ENCODE peak calls at places on chromosomes 2 and 18, in seven cellular contexts. X is A673, F is type B pancreatic cell, Z is MM.1S, A is fibroblast of gingiva, W is 8988T, B is NCI-H2029 treated with DMSO at 0.1 percent for 48 hours. Q is an unnamed sample.

GRCh38 chr2:48346124-48346536 is 183.8 kb upstream of the STON1 start:
- DNase-seq in F (no peak), Z (no peak), W (no peak), B (no peak), A (peak), X (no peak), Q (peak)

GRCh38 chr18:36809590-36810381 is 19.0 kb downstream of the TPGS2 start:
- DNase-seq in X (peak), Z (peak), B (peak), A (peak), F (no peak), W (peak), Q (peak)

GRCh38 chr2:217664761-217665160 is 338.0 kb downstream of the TNS1 start:
- DNase-seq in W (no peak), B (no peak), A (peak), X (no peak), F (no peak), Z (no peak), Q (no peak)

GRCh38 chr2:73337828-73338227 is 44.5 kb upstream of the EGR4 start:
- DNase-seq in Z (peak), B (no peak), X (no peak), A (no peak), W (no peak), F (no peak), Q (no peak)

GRCh38 chr2:133171396-133172004 is 396.8 kb downstream of the NCKAP5 start:
- DNase-seq in W (peak), B (peak), F (no peak), A (peak), X (peak), Z (peak), Q (no peak)

GRCh38 chr18:13252696-13253410 is 34.3 kb downstream of the LDLRAD4 start:
- DNase-seq in W (no peak), F (no peak), X (no peak), Z (no peak), A (no peak), B (no peak), Q (no peak)

GRCh38 chr2:172811027-172811426 is 75.4 kb downstream of the RAPGEF4 start:
- DNase-seq in X (no peak), Z (peak), B (no peak), W (no peak), F (no peak), A (no peak), Q (no peak)

GRCh38 chr2:226796840-226797288 is 2.8 kb downstream of the IRS1 start:
- DNase-seq in X (peak), A (peak), W (peak), Z (no peak), F (no peak), B (no peak), Q (no peak)

GRCh38 chr2:86414996-86415395 is 26.2 kb upstream of the KDM3A start:
- DNase-seq in A (no peak), W (no peak), X (peak), Z (no peak), B (no peak), F (no peak), Q (no peak)

GRCh38 chr2:148549001-148549400 is 95.5 kb upstream of the EPC2 start:
- DNase-seq in A (no peak), X (no peak), W (no peak), Z (no peak), F (no peak), B (no peak), Q (no peak)

GRCh38 chr18:34710430-34711386 is 610 bp downstream of the DTNA start:
- DNase-seq in F (no peak), A (peak), X (peak), W (no peak), Z (no peak), B (no peak), Q (no peak)

GRCh38 chr2:29228276-29228675 is 113.1 kb downstream of the CLIP4 start:
- DNase-seq in B (no peak), Z (no peak), A (no peak), X (no peak), W (no peak), F (no peak), Q (no peak)

GRCh38 chr2:7813541-7814310 is 868.1 kb upstream of the ID2 start:
- DNase-seq in W (no peak), X (no peak), F (no peak), A (no peak), B (no peak), Z (no peak), Q (no peak)

GRCh38 chr2:73284296-73285161 is at the start of gene FBXO41:
- DNase-seq in Z (peak), A (peak), F (peak), W (no peak), X (peak), B (no peak), Q (peak)

GRCh38 chr2:158967731-158968395 is 577 bp upstream of the TANC1 start:
- DNase-seq in X (peak), A (peak), Z (no peak), W (no peak), F (no peak), B (no peak), Q (peak)

GRCh38 chr2:151989378-151989777 is 109.5 kb downstream of the CACNB4 start:
- DNase-seq in A (no peak), Z (no peak), F (no peak), X (no peak), W (no peak), B (no peak), Q (no peak)

GRCh38 chr2:28746504-28747111 is 5.0 kb upstream of the PPP1CB start:
- DNase-seq in F (no peak), W (no peak), X (no peak), A (peak), B (no peak), Z (no peak), Q (no peak)

GRCh38 chr2:182767578-182767977 is 51.5 kb downstream of the DNAJC10 start:
- DNase-seq in X (peak), W (no peak), B (no peak), A (no peak), F (no peak), Z (peak), Q (no peak)

GRCh38 chr18:53028565-53028964 is 688.6 kb downstream of the DCC start:
- DNase-seq in B (no peak), A (no peak), F (no peak), X (no peak), Z (no peak), W (no peak), Q (no peak)